ENCODE peak calls at places on chromosomes 1 and 21, in four cellular contexts. O is neuronal stem cell; S is CD8-positive, alpha-beta memory T cell; B is GM23248. L is an unnamed sample.

GRCh38 chr1:107750364-107750959 is 214.5 kb downstream of the VAV3 start:
- DNase-seq in S (no peak), B (peak), O (peak), L (peak)

GRCh38 chr1:210231846-210232523 is 611 bp upstream of the SERTAD4 start:
- DNase-seq in O (no peak), S (no peak), B (peak), L (no peak)

GRCh38 chr1:210686841-210687240 is 358.1 kb downstream of the HHAT start:
- DNase-seq in S (no peak), O (no peak), B (no peak), L (no peak)

GRCh38 chr1:176119549-176119948 is 87.5 kb downstream of the COP1 start:
- DNase-seq in O (no peak), B (peak), S (no peak), L (no peak)

GRCh38 chr1:107138767-107139445 is 1.9 kb upstream of the NTNG1 start:
- DNase-seq in O (no peak), B (peak), S (no peak), L (no peak)

GRCh38 chr1:221335161-221336101 is 406.5 kb downstream of the DUSP10 start:
- DNase-seq in S (no peak), B (peak), O (peak), L (no peak)

GRCh38 chr1:32981003-32981909 is 16.6 kb upstream of the RNF19B start:
- DNase-seq in O (no peak), S (peak), B (peak), L (peak)

GRCh38 chr1:209899948-209900347 is 38.1 kb upstream of the SYT14 start:
- DNase-seq in O (no peak), S (no peak), B (no peak), L (no peak)

GRCh38 chr1:176719478-176719877 is 256.5 kb downstream of the PAPPA2 start:
- DNase-seq in S (no peak), B (no peak), O (no peak), L (no peak)

GRCh38 chr21:39674794-39675193 is 62.1 kb downstream of the B3GALT5 start:
- DNase-seq in B (no peak), S (no peak), O (no peak), L (no peak)

GRCh38 chr1:51792864-51793263 is 85.7 kb downstream of the NRDC start:
- DNase-seq in S (no peak), B (peak), O (no peak), L (no peak)

GRCh38 chr1:237975903-237976302 is 85.2 kb upstream of the ZP4 start:
- DNase-seq in S (no peak), B (no peak), O (no peak), L (no peak)

GRCh38 chr1:200153277-200154055 is 126.0 kb downstream of the NR5A2 start:
- DNase-seq in B (no peak), S (peak), O (no peak), L (peak)

GRCh38 chr1:46067652-46068051 is 64.8 kb downstream of the PIK3R3 start:
- DNase-seq in S (no peak), B (no peak), O (no peak), L (no peak)

GRCh38 chr1:29967261-29967660 is 730.9 kb downstream of the PTPRU start:
- DNase-seq in B (no peak), O (no peak), S (no peak), L (no peak)

GRCh38 chr1:13706058-13706457 is 6.1 kb downstream of the PRDM2 start:
- DNase-seq in O (no peak), S (no peak), B (peak), L (no peak)

GRCh38 chr1:4227986-4228385 is 327.9 kb upstream of the C1orf174 start:
- DNase-seq in B (no peak), S (no peak), O (no peak), L (no peak)

GRCh38 chr1:182120411-182121258 is 59.1 kb upstream of the ZNF648 start:
- DNase-seq in O (no peak), S (no peak), B (no peak), L (no peak)

GRCh38 chr1:61183471-61184034 is 101.2 kb downstream of the NFIA start:
- DNase-seq in O (no peak), S (no peak), B (peak), L (no peak)

GRCh38 chr1:38741341-38741740 is 118.2 kb downstream of the RRAGC start:
- DNase-seq in S (no peak), O (no peak), B (peak), L (no peak)

GRCh38 chr1:36309397-36309796 is 3.2 kb downstream of the SH3D21 start:
- DNase-seq in B (no peak), O (no peak), S (no peak), L (no peak)

GRCh38 chr1:21206117-21206516 is 29.4 kb upstream of the EIF4G3 start:
- DNase-seq in S (no peak), B (peak), O (no peak), L (no peak)

GRCh38 chr1:153071511-153071910 is at the start of gene SPRR2B:
- DNase-seq in S (no peak), O (no peak), B (no peak), L (no peak)

GRCh38 chr1:102687383-102687782 is 420.9 kb downstream of the COL11A1 start:
- DNase-seq in S (no peak), O (no peak), B (no peak), L (no peak)

GRCh38 chr1:180670681-180671080 is 38.9 kb downstream of the XPR1 start:
- DNase-seq in S (no peak), B (no peak), O (no peak), L (no peak)

GRCh38 chr1:11339346-11340247 is 66.6 kb downstream of the UBIAD1 start:
- DNase-seq in O (peak), B (peak), S (no peak), L (no peak)

GRCh38 chr1:63643926-63644325 is 50.7 kb downstream of the PGM1 start:
- DNase-seq in O (no peak), B (no peak), S (no peak), L (no peak)

GRCh38 chr1:170967042-170967910 is 31.9 kb downstream of the MROH9 start:
- DNase-seq in B (peak), S (no peak), O (peak), L (no peak)

GRCh38 chr1:41608242-41608641 is 123.8 kb upstream of the EDN2 start:
- DNase-seq in S (no peak), O (no peak), B (peak), L (no peak)

GRCh38 chr1:222909586-222909985 is 94.7 kb downstream of the DISP1 start:
- DNase-seq in S (no peak), O (no peak), B (peak), L (no peak)

GRCh38 chr21:45979141-45979631 is 2.4 kb upstream of the COL6A1 start:
- DNase-seq in B (peak), S (no peak), O (no peak), L (no peak)

GRCh38 chr1:226988337-226988672 is 48.2 kb downstream of the COQ8A start:
- DNase-seq in O (no peak), S (no peak), B (no peak), L (no peak)

GRCh38 chr1:87224209-87224608 is 104.5 kb upstream of the LMO4 start:
- DNase-seq in S (no peak), O (no peak), B (peak), L (no peak)

GRCh38 chr1:173478099-173478555 is 992 bp downstream of the PRDX6 start:
- DNase-seq in S (no peak), B (peak), O (no peak), L (no peak)

GRCh38 chr1:41783189-41783639 is 135.5 kb downstream of the HIVEP3 start:
- DNase-seq in S (no peak), O (no peak), B (peak), L (no peak)

GRCh38 chr1:190176776-190177175 is 300.9 kb downstream of the BRINP3 start:
- DNase-seq in B (no peak), O (no peak), S (no peak), L (no peak)

GRCh38 chr1:184890539-184890973 is 83.8 kb downstream of the NIBAN1 start:
- DNase-seq in S (peak), B (peak), O (no peak), L (no peak)

GRCh38 chr1:66436378-66437135 is 97.4 kb upstream of the SGIP1 start:
- DNase-seq in S (peak), B (peak), O (no peak), L (peak)

GRCh38 chr1:66435541-66435940 is 98.4 kb upstream of the SGIP1 start:
- DNase-seq in S (no peak), O (no peak), B (no peak), L (no peak)

GRCh38 chr1:66434096-66434495 is 99.9 kb upstream of the SGIP1 start:
- DNase-seq in S (no peak), B (peak), O (no peak), L (no peak)

GRCh38 chr1:66437136-66437401 is 96.9 kb upstream of the SGIP1 start:
- DNase-seq in S (no peak), O (no peak), B (no peak), L (no peak)

DNA sequence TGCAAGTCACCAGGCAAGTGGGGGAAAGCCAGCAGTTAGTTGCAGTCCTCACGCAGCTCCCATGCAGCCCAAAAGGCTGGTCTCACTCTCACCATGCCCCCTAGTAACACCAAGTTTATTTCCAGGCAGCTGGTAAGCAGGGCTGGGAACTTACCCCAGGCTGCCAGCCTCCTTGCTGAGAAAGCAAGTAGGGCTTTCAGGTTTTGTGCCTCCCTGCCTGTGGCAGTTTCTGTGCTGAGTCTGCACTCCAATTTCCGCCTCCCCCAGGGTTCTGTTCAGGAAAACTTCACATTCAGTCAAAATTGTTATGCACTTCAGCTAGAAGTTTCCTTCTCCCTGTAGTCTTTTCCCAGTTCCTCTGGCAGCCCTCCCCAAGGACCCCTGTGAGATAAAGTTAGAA is 102.0 kb upstream of the SGIP1 start:
- DNase-seq in O (no peak), S (no peak), B (no peak), L (no peak)
- H3K4me3 ChIP-seq in O (no peak), S (no peak), B (no peak), L (no peak)

DNA sequence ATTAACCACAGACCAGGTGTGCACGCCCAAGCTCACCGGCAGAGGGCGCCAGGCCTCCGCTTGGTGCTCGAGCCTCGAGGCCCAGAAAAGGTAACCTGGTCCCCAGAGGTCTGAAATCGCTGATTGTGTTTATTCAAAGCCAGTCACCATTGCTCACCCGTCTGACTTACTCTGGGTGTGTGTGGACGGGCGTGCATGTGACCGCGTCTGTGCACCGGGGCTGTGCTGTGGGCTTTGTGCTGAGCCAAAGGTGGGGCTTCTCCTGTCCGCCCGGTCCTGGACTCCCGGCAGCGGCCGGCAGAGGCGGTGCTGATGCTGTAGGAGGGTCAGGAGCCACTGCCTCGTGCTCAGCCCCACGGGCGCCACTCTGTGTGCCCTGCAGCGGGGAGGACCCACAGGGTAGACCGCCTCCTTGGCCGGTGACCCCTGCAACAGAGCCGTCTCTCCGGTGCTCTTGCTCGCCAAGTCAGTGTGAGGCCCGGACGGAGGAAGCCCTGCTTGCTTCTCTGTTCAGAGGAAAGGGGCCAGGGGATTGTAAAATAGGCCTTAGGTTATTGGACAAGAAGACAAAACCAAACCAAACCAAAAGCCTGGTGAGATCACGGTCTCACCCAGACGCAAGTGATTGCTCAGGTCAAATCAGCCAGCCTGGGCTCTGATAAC is 32.0 kb upstream of the BTG2 start:
- DNase-seq in S (peak), O (peak), B (peak), L (peak)
- H3K4me3 ChIP-seq in S (peak), O (peak), B (no peak), L (peak)

DNA sequence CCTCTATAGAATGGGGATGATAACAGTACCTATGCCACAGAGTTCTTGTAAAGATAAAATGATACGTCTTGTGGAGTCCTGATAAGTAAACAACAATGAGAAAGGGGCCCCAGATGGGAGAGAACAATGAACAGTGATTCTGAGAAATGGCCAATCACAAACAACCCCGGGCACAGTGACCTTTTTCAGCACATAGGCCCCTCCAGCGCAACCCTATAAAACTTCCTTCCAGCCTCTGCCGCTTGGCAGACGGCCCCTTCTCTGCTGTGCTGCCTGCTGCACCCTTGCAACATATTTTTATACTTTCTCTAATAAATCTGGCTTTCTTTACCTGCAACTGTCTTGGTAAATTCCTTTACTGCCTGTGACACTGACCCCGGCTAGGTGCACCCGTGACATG is 8.9 kb downstream of the RCAN1 start:
- DNase-seq in O (no peak), S (no peak), B (no peak), L (no peak)
- H3K4me3 ChIP-seq in O (no peak), S (no peak), B (no peak), L (no peak)

DNA sequence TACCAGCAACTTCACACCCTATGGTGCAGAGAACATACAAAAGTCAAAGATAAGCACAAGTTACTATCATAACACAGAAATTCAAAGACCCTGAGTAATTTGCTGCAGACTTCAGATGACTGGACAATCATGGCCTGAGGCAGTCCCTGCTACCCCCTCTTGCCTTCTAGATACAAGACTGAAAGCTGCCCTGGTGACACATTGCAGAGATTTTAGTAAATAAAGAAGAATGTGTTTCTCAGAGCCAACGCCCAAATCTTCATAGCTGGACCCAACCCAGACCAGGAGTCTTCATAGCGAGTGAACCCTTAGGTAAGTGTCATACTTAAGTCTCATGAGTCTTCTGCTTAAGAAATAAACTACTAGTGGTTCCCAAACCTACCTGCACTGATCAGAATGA is 886 bp downstream of the PDZK1 start:
- DNase-seq in O (no peak), S (no peak), B (peak), L (no peak)
- H3K4me3 ChIP-seq in O (no peak), S (no peak), B (no peak), L (no peak)

GRCh38 chr1:24929091-24929875 is 793 bp downstream of the RUNX3 start:
- DNase-seq in B (peak), S (peak), O (peak), L (no peak)
- H3K4me3 ChIP-seq in B (peak), S (peak), O (no peak), L (peak)

DNA sequence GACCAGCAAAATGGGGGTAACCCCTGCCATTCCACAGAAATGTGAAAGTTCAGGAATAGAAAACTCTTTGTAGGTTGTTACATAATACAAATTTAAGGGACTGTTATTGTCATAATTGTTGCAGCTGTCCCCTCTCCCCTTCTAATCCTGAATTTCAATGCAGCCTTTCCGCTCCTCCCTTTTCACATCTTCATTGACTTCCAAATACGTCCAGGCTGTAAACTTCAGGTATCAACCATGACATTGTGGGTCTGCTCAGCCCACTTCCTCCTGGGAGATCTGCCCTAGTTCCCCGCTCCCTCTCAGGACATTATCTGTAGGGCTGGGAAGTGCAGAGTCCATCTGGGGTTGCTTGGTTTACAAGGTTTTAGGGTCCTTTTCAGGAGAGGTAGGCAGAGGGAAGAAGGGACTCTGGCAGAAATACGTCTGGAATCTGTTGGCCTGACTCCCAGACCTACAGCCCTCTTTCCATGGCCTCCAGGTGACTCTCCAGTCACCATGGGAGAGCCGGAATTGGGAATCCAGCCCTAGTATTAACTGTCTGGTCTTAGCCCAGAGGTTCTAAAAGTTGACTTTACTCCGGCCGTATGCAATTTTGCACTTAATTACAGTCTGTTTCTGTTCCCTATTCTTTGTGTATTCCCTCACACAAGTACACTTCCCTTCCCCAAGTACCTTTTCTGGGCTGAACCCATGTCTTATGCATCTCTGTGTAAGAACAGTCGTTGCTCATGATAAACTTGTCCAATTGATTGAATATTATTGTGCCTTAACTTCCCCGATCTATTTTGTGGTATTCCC is 4.7 kb upstream of the DENND2D start:
- DNase-seq in O (no peak), B (no peak), S (no peak), L (no peak)
- H3K4me3 ChIP-seq in O (no peak), B (no peak), S (peak), L (peak)

GRCh38 chr21:15688809-15689208 is 41.0 kb upstream of the USP25 start:
- DNase-seq in S (no peak), O (no peak), B (no peak), L (no peak)
- H3K4me3 ChIP-seq in S (no peak), O (no peak), B (no peak), L (no peak)

GRCh38 chr1:40133839-40134238 is 27.3 kb upstream of the RLF start:
- DNase-seq in S (no peak), B (no peak), O (no peak), L (no peak)

GRCh38 chr1:40132383-40133121 is 28.6 kb upstream of the RLF start:
- DNase-seq in S (no peak), B (peak), O (no peak), L (no peak)

GRCh38 chr1:40130892-40131291 is 30.3 kb upstream of the RLF start:
- DNase-seq in O (no peak), B (no peak), S (no peak), L (no peak)

DNA sequence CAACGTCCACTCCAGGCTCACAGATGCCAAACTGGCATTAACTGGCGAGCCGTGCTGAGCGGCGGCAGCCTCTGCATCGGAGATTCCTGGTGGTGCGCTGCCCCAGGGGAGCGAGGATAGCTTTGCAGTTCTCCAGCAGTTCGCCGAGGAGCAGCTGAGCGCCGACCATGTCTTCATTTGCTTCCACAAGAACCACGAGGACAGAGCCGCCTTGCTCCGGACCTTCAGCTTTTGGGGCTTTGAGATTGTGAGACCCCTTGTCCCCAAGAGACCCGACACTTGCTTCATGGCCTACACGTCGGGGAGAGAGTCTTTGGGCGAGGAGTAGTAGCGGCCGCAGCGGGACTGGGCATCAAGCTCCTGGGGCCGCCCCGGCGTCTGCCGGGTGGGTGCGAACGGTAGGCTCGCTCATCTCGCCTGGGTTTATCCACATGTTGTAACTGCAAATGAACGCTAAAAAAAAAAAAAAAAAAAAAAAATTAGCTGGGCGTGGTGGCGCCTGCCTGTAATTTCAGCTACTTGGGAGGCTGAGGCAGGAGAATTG is 28.0 kb upstream of the RLF start:
- DNase-seq in B (peak), S (no peak), O (no peak), L (no peak)
- H3K4me3 ChIP-seq in B (peak), S (no peak), O (no peak), L (no peak)